ENCODE peak calls at places on chromosomes 6 and 20, in seven cellular contexts. Y is activated CD4-positive, alpha-beta T cell treated with anti-CD3 and anti-CD28 coated beads for 36 hours; W is foreskin keratinocyte; X is activated CD8-positive, alpha-beta T cell treated with anti-CD3 and anti-CD28 coated beads for 36 hours; P is lower lobe of right lung; L is lung; R is left ventricle myocardium superior. S is an unnamed sample.

GRCh38 chr20:62795023-62795761 is 1.1 kb upstream of the MRGBP start:
- ATAC-seq in X (peak), Y (peak), R (peak), W (no peak), L (no peak), P (peak), S (peak)

GRCh38 chr6:146985111-146985510 is 219.1 kb upstream of the STXBP5 start:
- ATAC-seq in Y (no peak), R (no peak), P (no peak), L (no peak), W (no peak), X (no peak), S (no peak)

GRCh38 chr6:163600331-163600730 is 185.8 kb downstream of the QKI start:
- ATAC-seq in P (peak), W (no peak), Y (no peak), L (no peak), R (no peak), X (no peak), S (no peak)

GRCh38 chr20:6081236-6081635 is 27.4 kb upstream of the LRRN4 start:
- ATAC-seq in P (no peak), Y (no peak), X (no peak), W (no peak), R (peak), L (no peak), S (no peak)

GRCh38 chr6:47700051-47700450 is 1.7 kb downstream of the ADGRF4 start:
- ATAC-seq in Y (no peak), P (no peak), L (no peak), R (no peak), W (peak), X (no peak), S (no peak)

GRCh38 chr20:47886454-47887041 is 101.3 kb upstream of the SULF2 start:
- ATAC-seq in P (no peak), Y (no peak), X (no peak), L (no peak), R (no peak), W (no peak), S (no peak)

GRCh38 chr6:155687645-155688044 is 232.0 kb upstream of the NOX3 start:
- ATAC-seq in X (no peak), R (no peak), Y (no peak), P (no peak), W (no peak), L (no peak), S (no peak)

GRCh38 chr6:85690071-85690470 is 47.4 kb upstream of the SYNCRIP start:
- ATAC-seq in W (no peak), X (no peak), Y (no peak), R (no peak), P (no peak), L (no peak), S (no peak)

GRCh38 chr6:39225946-39226437 is 3.3 kb downstream of the KCNK5 start:
- ATAC-seq in X (peak), P (no peak), L (no peak), W (no peak), R (no peak), Y (peak), S (peak)

GRCh38 chr6:119950681-119951080 is 601.1 kb upstream of the MAN1A1 start:
- ATAC-seq in L (no peak), X (no peak), W (peak), P (no peak), Y (no peak), R (no peak), S (no peak)

GRCh38 chr6:72669324-72669723 is 47.5 kb downstream of the KCNQ5 start:
- ATAC-seq in Y (no peak), L (no peak), R (no peak), W (no peak), P (no peak), X (peak), S (no peak)

GRCh38 chr6:71393471-71393870 is 104.9 kb downstream of the OGFRL1 start:
- ATAC-seq in X (no peak), R (peak), P (peak), W (no peak), L (peak), Y (no peak), S (no peak)

GRCh38 chr6:158991017-158991723 is 8.8 kb downstream of the RSPH3 start:
- ATAC-seq in R (no peak), L (no peak), P (no peak), X (peak), W (peak), Y (peak), S (peak)

GRCh38 chr6:132132420-132132819 is 181.2 kb upstream of the CCN2 start:
- ATAC-seq in W (no peak), L (no peak), Y (no peak), P (peak), X (no peak), R (peak), S (no peak)

GRCh38 chr6:79170915-79171314 is 63.6 kb downstream of the HMGN3 start:
- ATAC-seq in W (peak), L (no peak), R (no peak), Y (no peak), P (peak), X (no peak), S (no peak)

GRCh38 chr6:16723833-16724232 is 37.4 kb downstream of the ATXN1 start:
- ATAC-seq in X (peak), W (peak), Y (peak), R (peak), L (peak), P (peak), S (peak)

GRCh38 chr20:19734811-19735210 is 23.2 kb upstream of the RIN2 start:
- ATAC-seq in P (no peak), W (no peak), L (no peak), Y (no peak), X (no peak), R (peak), S (no peak)

GRCh38 chr20:63651942-63652191 is 1.4 kb downstream of the STMN3 start:
- ATAC-seq in P (peak), L (peak), Y (no peak), R (peak), X (peak), W (no peak), S (no peak)

GRCh38 chr20:15491564-15491963 is 1081.7 kb downstream of the KIF16B start:
- ATAC-seq in P (peak), L (no peak), R (no peak), Y (no peak), X (no peak), W (peak), S (no peak)

GRCh38 chr6:150314230-150315188 is 54.3 kb upstream of the IYD start:
- ATAC-seq in R (no peak), W (no peak), L (no peak), X (no peak), P (no peak), Y (no peak), S (no peak)

GRCh38 chr20:51460569-51461265 is 81.8 kb downstream of the NFATC2 start:
- ATAC-seq in L (no peak), P (no peak), W (no peak), R (no peak), Y (no peak), X (no peak), S (no peak)

GRCh38 chr20:3667434-3668037 is 4.3 kb upstream of the GFRA4 start:
- ATAC-seq in L (no peak), Y (no peak), W (no peak), R (no peak), X (no peak), P (no peak), S (no peak)

GRCh38 chr6:165231581-165232276 is 77.7 kb downstream of the C6orf118 start:
- ATAC-seq in L (no peak), W (no peak), X (no peak), R (peak), Y (no peak), P (peak), S (no peak)

GRCh38 chr6:149761438-149761837 is 11.9 kb downstream of the PCMT1 start:
- ATAC-seq in Y (no peak), L (no peak), W (no peak), X (no peak), P (no peak), R (no peak), S (no peak)

GRCh38 chr6:145829102-145829501 is 14.5 kb upstream of the FBXO30 start:
- ATAC-seq in P (no peak), L (no peak), R (peak), Y (no peak), W (no peak), X (no peak), S (no peak)

GRCh38 chr20:1718604-1719384 is 61.2 kb upstream of the SIRPG start:
- ATAC-seq in L (no peak), R (no peak), P (no peak), X (no peak), W (peak), Y (no peak), S (no peak)

GRCh38 chr20:54680439-54680838 is 205.0 kb downstream of the DOK5 start:
- ATAC-seq in Y (no peak), W (no peak), X (no peak), P (no peak), R (no peak), L (no peak), S (no peak)

GRCh38 chr6:109449789-109450673 is 5.5 kb downstream of the MICAL1 start:
- ATAC-seq in P (no peak), L (no peak), X (peak), W (no peak), Y (peak), R (no peak), S (peak)

GRCh38 chr6:139743629-139744028 is 369.2 kb upstream of the CITED2 start:
- ATAC-seq in P (peak), R (no peak), W (peak), Y (no peak), X (no peak), L (peak), S (no peak)

GRCh38 chr6:157211603-157212455 is 111.5 kb downstream of the TMEM242 start:
- ATAC-seq in Y (no peak), X (no peak), W (peak), R (no peak), P (no peak), L (no peak), S (no peak)

GRCh38 chr6:98560418-98560817 is 274.0 kb upstream of the POU3F2 start:
- ATAC-seq in P (no peak), L (no peak), Y (no peak), X (no peak), W (no peak), R (no peak), S (no peak)

GRCh38 chr6:132060591-132060990 is 109.4 kb upstream of the CCN2 start:
- ATAC-seq in R (no peak), W (peak), L (no peak), X (no peak), Y (no peak), P (no peak), S (no peak)

GRCh38 chr20:4795394-4795793 is 73.7 kb downstream of the PRND start:
- ATAC-seq in X (peak), W (peak), R (no peak), L (no peak), P (no peak), Y (peak), S (peak)

GRCh38 chr6:19811397-19812079 is 25.6 kb upstream of the ID4 start:
- ATAC-seq in Y (no peak), P (no peak), W (no peak), L (no peak), X (no peak), R (no peak), S (no peak)

GRCh38 chr6:105515054-105515453 is 112.2 kb upstream of the PREP start:
- ATAC-seq in L (no peak), Y (no peak), P (no peak), R (no peak), X (no peak), W (no peak), S (no peak)

GRCh38 chr20:57476073-57476526 is 48.8 kb downstream of the CTCFL start:
- ATAC-seq in R (no peak), P (no peak), W (no peak), X (no peak), Y (no peak), L (no peak), S (peak)

GRCh38 chr20:32050851-32051556 is 1.0 kb upstream of the HCK start:
- ATAC-seq in R (peak), Y (no peak), W (no peak), P (peak), X (no peak), L (peak), S (no peak)

GRCh38 chr6:72579865-72580264 is 42.0 kb upstream of the KCNQ5 start:
- ATAC-seq in Y (no peak), R (no peak), P (no peak), X (no peak), W (no peak), L (no peak), S (no peak)

GRCh38 chr6:43669922-43670622 is 17.5 kb downstream of the MRPS18A start:
- ATAC-seq in P (no peak), R (peak), W (no peak), X (peak), Y (peak), L (no peak), S (peak)

S was measured in activated T-helper 17 cell treated with anti-CD3 and anti-CD28 coated beads, Interleukin-2, amount 50 U/mL, for 72 hours.